ENCODE peak calls at places on chromosomes 6 and 20, in nine cellular contexts. H is activated naive CD4-positive, alpha-beta T cell; D is endodermal cell; S is NCI-H2029 treated with DMSO at 0.1 percent for 48 hours; Y is RWPE1; K is left ventricle myocardium superior; M is WTC11; E is esophagus squamous epithelium; I is Daoy. A is an unnamed sample.

GRCh38 chr20:25277051-25277801 is 29.3 kb downstream of the PYGB start:
- DNase-seq in H (no peak), S (peak), Y (no peak), D (no peak), I (no peak), M (peak), E (no peak), K (peak), A (no peak)

GRCh38 chr6:146361367-146361924 is 182.2 kb upstream of the RAB32 start:
- DNase-seq in E (no peak), M (no peak), I (peak), K (peak), S (no peak), H (no peak), D (no peak), Y (no peak), A (peak)

GRCh38 chr20:51156041-51156795 is 133.3 kb upstream of the KCNG1 start:
- DNase-seq in K (no peak), Y (no peak), M (no peak), D (no peak), S (no peak), E (no peak), H (no peak), I (no peak), A (peak)

GRCh38 chr20:41598719-41599118 is 19.5 kb downstream of the CHD6 start:
- DNase-seq in D (no peak), Y (no peak), E (no peak), S (no peak), H (no peak), M (no peak), I (no peak), K (no peak), A (no peak)

GRCh38 chr20:25296094-25297093 is 48.5 kb downstream of the PYGB start:
- DNase-seq in E (no peak), Y (no peak), I (no peak), S (no peak), H (no peak), D (peak), K (no peak), M (peak), A (peak)

GRCh38 chr20:50193169-50193850 is 2.7 kb downstream of the CEBPB start:
- DNase-seq in H (no peak), Y (no peak), E (no peak), M (no peak), K (peak), I (peak), S (no peak), D (peak), A (peak)

GRCh38 chr6:5865492-5866031 is 141.2 kb downstream of the NRN1 start:
- DNase-seq in E (no peak), D (no peak), M (no peak), I (no peak), Y (no peak), S (no peak), H (no peak), K (no peak), A (no peak)

GRCh38 chr20:60113771-60114170 is 155.5 kb downstream of the CDH26 start:
- DNase-seq in Y (no peak), I (no peak), H (no peak), M (no peak), E (no peak), K (no peak), D (no peak), S (no peak), A (no peak)

GRCh38 chr6:25017932-25018581 is 82.3 kb upstream of the RIPOR2 start:
- DNase-seq in S (peak), I (peak), D (peak), K (peak), H (peak), M (peak), E (no peak), Y (peak), A (peak)

GRCh38 chr6:37433657-37434271 is 743 bp downstream of the CMTR1 start:
- DNase-seq in K (no peak), H (no peak), S (no peak), E (no peak), D (peak), Y (peak), I (peak), M (no peak), A (peak)

GRCh38 chr20:63815613-63815862 is 15.5 kb downstream of the ZBTB46 start:
- DNase-seq in I (no peak), K (no peak), D (no peak), E (no peak), M (no peak), H (no peak), Y (no peak), S (no peak), A (no peak)

GRCh38 chr20:56552911-56553629 is 20.0 kb downstream of the FAM209B start:
- DNase-seq in E (no peak), M (no peak), Y (no peak), H (no peak), K (no peak), I (no peak), D (no peak), S (no peak), A (no peak)

GRCh38 chr6:108627692-108628565 is 67.2 kb downstream of the FOXO3 start:
- DNase-seq in K (no peak), Y (no peak), E (no peak), S (no peak), I (peak), D (no peak), H (no peak), M (no peak), A (peak)

GRCh38 chr20:33914871-33915270 is 78.8 kb upstream of the RALY start:
- DNase-seq in I (peak), K (no peak), S (no peak), Y (peak), D (no peak), E (no peak), M (no peak), H (peak), A (peak)

GRCh38 chr6:135941275-135941674 is 89.8 kb downstream of the PDE7B start:
- DNase-seq in Y (no peak), I (no peak), D (no peak), S (no peak), M (no peak), H (no peak), E (no peak), K (no peak), A (peak)

GRCh38 chr6:16168121-16168520 is 39.2 kb downstream of the MYLIP start:
- DNase-seq in H (no peak), E (no peak), Y (no peak), M (no peak), I (no peak), D (no peak), K (no peak), S (no peak), A (no peak)

GRCh38 chr6:144840619-144841018 is 555.5 kb downstream of the UTRN start:
- DNase-seq in E (no peak), H (no peak), Y (no peak), K (no peak), D (no peak), M (no peak), I (no peak), S (no peak), A (no peak)

GRCh38 chr6:45591306-45591705 is 213.6 kb upstream of the SUPT3H start:
- DNase-seq in H (no peak), D (no peak), S (no peak), M (no peak), I (peak), Y (no peak), K (no peak), E (no peak), A (peak)

GRCh38 chr6:36516559-36516958 is 30.7 kb downstream of the STK38 start:
- DNase-seq in M (no peak), D (no peak), S (no peak), E (no peak), I (no peak), Y (no peak), K (no peak), H (no peak), A (no peak)

GRCh38 chr20:47258745-47259695 is 97.5 kb downstream of the ZMYND8 start:
- DNase-seq in H (no peak), M (no peak), S (no peak), E (no peak), K (peak), I (peak), D (no peak), Y (no peak), A (peak)

GRCh38 chr20:17680128-17680835 is 1.8 kb downstream of the RRBP1 start:
- DNase-seq in M (no peak), Y (peak), S (no peak), H (no peak), K (peak), E (no peak), D (peak), I (peak), A (peak)

GRCh38 chr20:62676976-62677375 is 31.7 kb upstream of the NTSR1 start:
- DNase-seq in D (no peak), I (no peak), E (no peak), Y (no peak), K (no peak), M (no peak), S (no peak), H (no peak), A (no peak)

GRCh38 chr6:1461207-1461606 is 71.8 kb downstream of the FOXF2 start:
- DNase-seq in M (no peak), H (no peak), I (no peak), K (no peak), S (no peak), Y (peak), D (no peak), E (no peak), A (peak)

GRCh38 chr20:50144362-50144761 is 9.2 kb downstream of the PEDS1 start:
- DNase-seq in D (no peak), M (no peak), Y (peak), S (no peak), I (peak), E (no peak), H (no peak), K (peak), A (peak)

GRCh38 chr6:16903470-16903869 is 142.2 kb upstream of the ATXN1 start:
- DNase-seq in I (peak), M (no peak), E (no peak), H (no peak), K (no peak), S (no peak), Y (no peak), D (no peak), A (peak)

GRCh38 chr20:41837669-41838224 is 219.6 kb upstream of the CHD6 start:
- DNase-seq in Y (no peak), K (no peak), I (no peak), H (no peak), D (no peak), S (no peak), M (no peak), E (no peak), A (no peak)

GRCh38 chr6:39189915-39190544 is 39.2 kb downstream of the KCNK5 start:
- DNase-seq in Y (no peak), S (no peak), I (peak), K (no peak), D (peak), E (no peak), H (no peak), M (peak), A (no peak)

GRCh38 chr20:1987826-1988225 is 6.0 kb downstream of the PDYN start:
- DNase-seq in K (no peak), S (no peak), Y (no peak), M (no peak), I (peak), H (no peak), D (no peak), E (no peak), A (peak)

GRCh38 chr6:160239929-160240690 is 18.5 kb downstream of the SLC22A2 start:
- DNase-seq in S (no peak), E (no peak), M (no peak), D (no peak), H (no peak), K (no peak), Y (no peak), I (no peak), A (no peak)